ENCODE peak calls at places on chromosome 18, in seven cellular contexts. I, Y, S, T, D, J and N are unnamed samples.

GRCh38 chr18:61764381-61764780 is 128.4 kb downstream of the RNF152 start:
- DNase-seq in I (no peak), Y (no peak), S (no peak), T (no peak), D (no peak), J (no peak), N (peak; percentile 57)

GRCh38 chr18:58180738-58181353 is 136.8 kb downstream of the NEDD4L start:
- DNase-seq in I (peak; percentile 59), Y (peak; percentile 53), S (peak; percentile 34), T (no peak), D (peak; percentile 45), J (peak; percentile 61), N (peak; percentile 66)

GRCh38 chr18:21439453-21439852 is 161.1 kb downstream of the ESCO1 start:
- DNase-seq in I (peak; percentile 75), Y (peak; percentile 96), S (no peak), T (no peak), D (no peak), J (no peak), N (no peak)

GRCh38 chr18:73827801-73828200 is 319.8 kb downstream of the FBXO15 start:
- DNase-seq in I (no peak), Y (no peak), S (no peak), T (no peak), D (no peak), J (no peak), N (no peak)

GRCh38 chr18:22585821-22586220 is 168.1 kb upstream of the CTAGE1 start:
- DNase-seq in I (no peak), Y (no peak), S (no peak), T (no peak), D (no peak), J (no peak), N (no peak)

GRCh38 chr18:42414756-42415454 is 459.9 kb downstream of the PIK3C3 start:
- DNase-seq in I (peak; percentile 71), Y (peak; percentile 72), S (peak; percentile 65), T (no peak), D (peak; percentile 35), J (peak; percentile 39), N (no peak)

GRCh38 chr18:37435996-37436395 is 129.6 kb downstream of the CELF4 start:
- DNase-seq in I (no peak), Y (no peak), S (no peak), T (no peak), D (no peak), J (no peak), N (no peak)

GRCh38 chr18:9147440-9148238 is 11.1 kb downstream of the ANKRD12 start:
- DNase-seq in I (peak; percentile 85), Y (peak; percentile 83), S (no peak), T (no peak), D (no peak), J (peak; percentile 45), N (peak; percentile 85)

GRCh38 chr18:58584219-58585127 is 44.4 kb downstream of the ALPK2 start:
- DNase-seq in I (peak; percentile 60), Y (peak; percentile 56), S (no peak), T (no peak), D (no peak), J (no peak), N (no peak)

GRCh38 chr18:25016666-25017065 is 335.3 kb downstream of the ZNF521 start:
- DNase-seq in I (no peak), Y (no peak), S (no peak), T (no peak), D (no peak), J (no peak), N (peak; percentile 6)

GRCh38 chr18:45730832-45731545 is 7.0 kb downstream of the SLC14A1 start:
- DNase-seq in I (no peak), Y (peak; percentile 92), S (no peak), T (no peak), D (no peak), J (no peak), N (no peak)

GRCh38 chr18:63138469-63139340 is 180.9 kb downstream of the BCL2 start:
- DNase-seq in I (no peak), Y (no peak), S (no peak), T (peak; percentile 84), D (no peak), J (no peak), N (peak; percentile 93)

GRCh38 chr18:519019-519879 is 18.7 kb upstream of the COLEC12 start:
- DNase-seq in I (peak; percentile 86), Y (peak; percentile 72), S (peak; percentile 63), T (no peak), D (peak; percentile 30), J (peak; percentile 33), N (peak; percentile 65)

GRCh38 chr18:7566244-7566586 is 901 bp upstream of the PTPRM start:
- DNase-seq in I (no peak), Y (no peak), S (no peak), T (no peak), D (no peak), J (no peak), N (no peak)

GRCh38 chr18:7565677-7566076 is 1.4 kb upstream of the PTPRM start:
- DNase-seq in I (no peak), Y (no peak), S (no peak), T (no peak), D (no peak), J (no peak), N (no peak)

GRCh38 chr18:7567487-7568425 is 640 bp downstream of the PTPRM start:
- DNase-seq in I (peak; percentile 71), Y (peak; percentile 57), S (peak; percentile 52), T (peak; percentile 82), D (peak; percentile 63), J (peak; percentile 28), N (no peak)

GRCh38 chr18:7568426-7568825 is 1.3 kb downstream of the PTPRM start:
- DNase-seq in I (no peak), Y (no peak), S (peak; percentile 34), T (peak; percentile 82), D (peak; percentile 70), J (peak; percentile 40), N (no peak)

DNA sequence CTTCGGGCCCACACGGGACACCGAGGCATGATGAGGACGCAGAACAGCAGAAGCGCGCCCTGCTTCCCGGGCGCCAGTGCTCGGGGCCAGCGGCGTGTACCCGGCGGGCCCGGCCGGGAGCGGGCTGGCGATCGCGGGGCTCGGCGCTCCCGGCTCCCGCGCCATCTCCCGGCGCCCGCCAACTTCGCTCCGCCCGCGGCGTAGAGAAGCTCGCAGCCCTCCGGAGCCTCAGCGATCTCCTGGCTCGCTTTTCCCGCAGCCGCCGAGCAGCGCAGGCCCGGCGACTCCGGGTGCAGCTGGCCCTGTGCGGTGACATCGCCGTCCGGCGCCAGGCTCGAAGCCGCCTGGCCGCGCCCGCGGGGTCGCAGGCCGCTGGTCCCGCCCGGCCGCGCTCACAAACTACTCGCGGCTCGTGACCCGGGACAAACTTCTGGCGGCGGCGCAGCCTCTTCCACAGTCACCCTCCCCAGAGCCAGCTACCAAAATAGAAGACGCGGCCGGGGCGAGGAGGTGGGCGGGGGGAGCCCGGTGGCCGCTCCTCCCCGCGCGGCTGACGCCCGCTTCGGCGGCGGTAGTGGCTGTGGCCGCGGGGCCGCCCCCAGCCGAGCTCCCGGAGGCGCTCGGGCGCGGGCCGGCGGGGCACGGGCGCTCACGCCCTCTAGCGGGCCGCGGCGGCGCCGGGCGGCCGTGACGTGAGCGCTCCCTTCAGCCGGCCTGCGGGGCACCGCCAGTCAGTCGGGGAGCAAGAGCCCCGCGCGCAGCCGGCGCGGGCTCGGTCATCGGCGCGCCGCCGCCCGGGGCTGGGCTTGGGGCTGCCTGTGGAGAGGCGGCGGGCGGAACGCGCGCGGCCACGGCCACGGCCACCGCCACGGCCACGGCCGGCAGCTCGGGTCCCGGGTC is at the start of gene PTPRM:
- DNase-seq in I (peak; percentile 80), Y (peak; percentile 71), S (peak; percentile 95), T (peak; percentile 90), D (peak; percentile 84), J (peak; percentile 80), N (peak; percentile 46)
- TF ChIP-seq CTCF in I (no peak), Y (no peak), S (no peak), T (peak; percentile 35), D (peak; percentile 76), J (peak; percentile 94), N (peak; percentile 21)

GRCh38 chr18:79687806-79688205 is 8.2 kb downstream of the CTDP1 start:
- DNase-seq in I (peak; percentile 13), Y (peak; percentile 53), S (no peak), T (no peak), D (no peak), J (no peak), N (no peak)

GRCh38 chr18:79684283-79684631 is 4.7 kb downstream of the CTDP1 start:
- DNase-seq in I (no peak), Y (no peak), S (no peak), T (peak; percentile 79), D (no peak), J (no peak), N (no peak)

GRCh38 chr18:79684787-79685186 is 5.2 kb downstream of the CTDP1 start:
- DNase-seq in I (no peak), Y (no peak), S (no peak), T (peak; percentile 75), D (no peak), J (no peak), N (no peak)

GRCh38 chr18:79685281-79685680 is 5.7 kb downstream of the CTDP1 start:
- DNase-seq in I (no peak), Y (no peak), S (no peak), T (peak; percentile 81), D (no peak), J (no peak), N (no peak)

DNA sequence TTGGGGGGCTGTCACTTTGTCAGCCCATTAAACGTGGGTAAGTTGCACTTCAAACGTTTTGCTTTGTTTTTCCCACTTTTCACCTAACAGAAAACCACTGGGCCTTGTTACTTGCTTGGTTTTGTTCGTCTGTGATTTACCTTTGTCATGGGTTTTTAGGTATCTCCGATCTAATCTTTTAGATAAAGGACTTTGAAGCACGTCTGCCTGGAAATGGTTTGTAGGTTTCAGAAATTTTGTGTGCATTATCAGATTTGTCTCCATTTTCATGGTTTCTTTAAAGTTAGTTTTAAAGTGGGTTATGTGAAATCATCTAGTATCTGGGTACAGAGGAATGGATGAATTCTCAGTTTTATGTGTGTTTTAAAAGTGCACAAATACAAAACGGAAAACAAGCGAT is 6.4 kb downstream of the CTDP1 start:
- DNase-seq in I (no peak), Y (no peak), S (no peak), T (no peak), D (no peak), J (no peak), N (no peak)
- H3K4me3 ChIP-seq in I (no peak overlapping the region), Y (no peak overlapping the region), S (no peak overlapping the region), T (no peak overlapping the region), D (no peak overlapping the region), J (no peak overlapping the region), N (no peak overlapping the region)

DNA sequence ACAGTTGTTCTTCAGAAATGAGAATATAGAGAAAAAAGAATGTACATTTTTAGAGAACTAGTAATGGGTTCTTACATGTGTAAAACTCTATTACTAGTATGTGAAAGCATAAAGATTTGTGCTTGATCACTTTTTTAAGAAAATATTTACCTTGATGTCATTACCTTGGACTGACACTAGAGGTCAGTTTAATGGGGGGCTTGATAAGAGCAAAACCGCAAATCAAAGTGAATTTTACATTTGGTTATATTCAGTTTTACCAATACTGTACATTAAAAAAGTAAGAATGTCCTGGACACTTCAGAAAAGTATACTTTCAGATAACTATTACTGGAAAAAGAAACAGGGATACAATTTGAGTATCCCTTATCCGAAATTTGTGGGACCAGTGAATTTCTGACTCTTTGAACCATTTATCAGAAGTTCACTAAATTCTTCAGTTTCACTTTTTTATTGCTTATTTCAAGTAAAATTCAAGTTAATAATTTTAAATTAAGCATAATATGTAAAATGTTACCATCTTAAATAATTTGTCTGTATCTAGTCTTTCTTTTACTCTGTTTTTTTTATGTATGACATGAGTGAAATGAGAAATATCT is 1149.5 kb downstream of the DSC3 start:
- DNase-seq in I (peak; percentile 13), Y (peak; percentile 17), S (no peak), T (no peak), D (no peak), J (no peak), N (peak; percentile 3)
- TF ChIP-seq CTCF in I (peak; percentile 57), Y (peak; percentile 55), S (no peak), T (peak; percentile 33), D (no peak), J (no peak), N (peak; percentile 14)

GRCh38 chr18:12421732-12422131 is 14.0 kb downstream of the PRELID3A start:
- DNase-seq in I (no peak), Y (no peak), S (no peak), T (no peak), D (no peak), J (no peak), N (no peak)
- H3K4me3 ChIP-seq in I (no peak overlapping the region), Y (no peak overlapping the region), S (no peak overlapping the region), T (no peak overlapping the region), D (no peak overlapping the region), J (no peak overlapping the region), N (no peak overlapping the region)